ENCODE peak calls at places on chromosomes 4 and X, in four cellular contexts. Z is HCT116, U is GM13976, D is fibroblast of pulmonary artery. Y is an unnamed sample.

GRCh38 chrX:148956352-148956751 is 455.9 kb downstream of the AFF2 start:
- DNase-seq in U (no peak), Z (no peak), D (no peak), Y (no peak)

GRCh38 chrX:17007134-17007768 is 60.8 kb downstream of the REPS2 start:
- DNase-seq in U (peak; percentile 21), D (no peak), Z (no peak), Y (peak; percentile 14)

GRCh38 chr4:41611881-41612871 is 74.2 kb downstream of the LIMCH1 start:
- DNase-seq in D (peak; percentile 51), Z (no peak), U (no peak), Y (no peak)

GRCh38 chrX:44698328-44698727 is 145.5 kb upstream of the DUSP21 start:
- DNase-seq in U (no peak), Z (no peak), D (no peak), Y (no peak)

GRCh38 chr4:153651041-153651960 is 32.8 kb upstream of the TLR2 start:
- DNase-seq in Z (no peak), U (no peak), D (no peak), Y (no peak)

GRCh38 chr4:118848901-118849300 is 13.0 kb upstream of the SEC24D start:
- DNase-seq in Z (no peak), U (no peak), D (no peak), Y (no peak)

GRCh38 chr4:48360285-48360965 is 19.1 kb downstream of the SLAIN2 start:
- DNase-seq in U (no peak), D (peak; percentile 52), Z (no peak), Y (no peak)

GRCh38 chr4:125316391-125316780 is 1.6 kb downstream of the FAT4 start:
- DNase-seq in D (peak; percentile 45), U (peak; percentile 30), Z (no peak), Y (no peak)

GRCh38 chr4:141587897-141588296 is 48.5 kb upstream of the IL15 start:
- DNase-seq in U (no peak), Z (no peak), D (peak; percentile 11), Y (no peak)

GRCh38 chr4:154222875-154223274 is 268.7 kb downstream of the DCHS2 start:
- DNase-seq in U (no peak), D (no peak), Z (no peak), Y (no peak)

GRCh38 chr4:78020677-78021076 is 36.4 kb upstream of the FRAS1 start:
- DNase-seq in D (no peak), Z (no peak), U (no peak), Y (no peak)

GRCh38 chrX:19725545-19726102 is 161.8 kb downstream of the SH3KBP1 start:
- DNase-seq in Z (no peak), D (peak; percentile 62), U (no peak), Y (no peak)

GRCh38 chr4:8703401-8703696 is 110.8 kb downstream of the CPZ start:
- DNase-seq in D (no peak), U (no peak), Z (no peak), Y (no peak)

GRCh38 chr4:136927172-136927571 is 605.1 kb downstream of the PCDH18 start:
- DNase-seq in U (no peak), D (peak; percentile 53), Z (peak; percentile 37), Y (no peak)

GRCh38 chr4:140858897-140859296 is 102.7 kb upstream of the TBC1D9 start:
- DNase-seq in Z (no peak), U (no peak), D (no peak), Y (no peak)

GRCh38 chr4:38600575-38600974 is 63.4 kb upstream of the KLF3 start:
- DNase-seq in U (no peak), D (no peak), Z (no peak), Y (no peak)

GRCh38 chrX:125977851-125978250 is 188.2 kb downstream of the DCAF12L2 start:
- DNase-seq in Z (no peak), U (no peak), D (no peak), Y (no peak)

GRCh38 chr4:6177587-6178197 is 22.7 kb downstream of the JAKMIP1 start:
- DNase-seq in U (no peak), Z (no peak), D (no peak), Y (no peak)

GRCh38 chr4:150235795-150236385 is 157.6 kb downstream of the DCLK2 start:
- DNase-seq in Z (no peak), U (no peak), D (peak; percentile 53), Y (no peak)

GRCh38 chr4:125750399-125750798 is 435.6 kb downstream of the FAT4 start:
- DNase-seq in Z (no peak), U (no peak), D (no peak), Y (no peak)

GRCh38 chr4:8433181-8433580 is 7.3 kb downstream of the ACOX3 start:
- DNase-seq in Z (no peak), D (no peak), U (no peak), Y (no peak)

GRCh38 chrX:132958086-132958703 is at the start of gene HS6ST2:
- DNase-seq in D (no peak), Z (peak; percentile 21), U (no peak), Y (no peak)

GRCh38 chr4:140151700-140152014 is 2.3 kb downstream of the MAML3 start:
- DNase-seq in D (peak; percentile 91), Z (peak; percentile 75), U (peak; percentile 50), Y (peak; percentile 38)

GRCh38 chrX:154513662-154514204 is 2.3 kb downstream of the FAM3A start:
- DNase-seq in U (no peak), Z (no peak), D (no peak), Y (no peak)

GRCh38 chrX:316351-317325 is 2.0 kb downstream of the GTPBP6 start:
- DNase-seq in U (no peak), Z (no peak), D (no peak), Y (no peak)

GRCh38 chr4:126405369-126405982 is 1090.7 kb downstream of the FAT4 start:
- DNase-seq in U (no peak), D (peak; percentile 64), Z (no peak), Y (no peak)

GRCh38 chr4:110119880-110120279 is 78.5 kb downstream of the ELOVL6 start:
- DNase-seq in Z (no peak), D (peak; percentile 67), U (no peak), Y (no peak)

GRCh38 chr4:142631836-142632235 is 214.3 kb downstream of the INPP4B start:
- DNase-seq in Z (no peak), D (no peak), U (no peak), Y (no peak)

GRCh38 chrX:119948381-119948780 is 4.8 kb upstream of the NKAP start:
- DNase-seq in U (no peak), Z (no peak), D (no peak), Y (no peak)
- TF ChIP-seq CTCF in U (no peak), Z (peak; percentile 31), D (peak; percentile 13), Y (no peak)

DNA sequence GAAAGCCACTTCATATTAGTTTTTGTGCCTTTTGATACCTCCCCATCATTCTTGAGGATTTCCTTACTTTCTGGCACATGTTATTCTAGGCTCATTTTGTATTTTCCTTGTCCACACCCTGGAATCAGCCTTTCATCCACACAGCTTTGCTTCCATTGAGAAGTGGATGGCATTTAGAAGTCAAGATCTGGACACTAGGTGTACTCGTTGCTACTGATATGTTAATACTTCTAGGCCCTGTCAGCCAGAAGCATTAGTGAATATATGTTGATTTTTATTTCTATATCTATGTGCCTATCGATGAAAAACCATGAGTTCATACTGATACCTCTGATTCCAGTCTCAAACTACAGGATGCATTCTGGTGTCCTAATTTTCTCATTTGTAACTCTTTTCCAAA is 73.2 kb downstream of the ARHGAP24 start:
- DNase-seq in Z (no peak), D (peak; percentile 7), U (peak; percentile 19), Y (no peak)
- TF ChIP-seq CTCF in Z (no peak), D (no peak), U (no peak), Y (peak; percentile 19)

DNA sequence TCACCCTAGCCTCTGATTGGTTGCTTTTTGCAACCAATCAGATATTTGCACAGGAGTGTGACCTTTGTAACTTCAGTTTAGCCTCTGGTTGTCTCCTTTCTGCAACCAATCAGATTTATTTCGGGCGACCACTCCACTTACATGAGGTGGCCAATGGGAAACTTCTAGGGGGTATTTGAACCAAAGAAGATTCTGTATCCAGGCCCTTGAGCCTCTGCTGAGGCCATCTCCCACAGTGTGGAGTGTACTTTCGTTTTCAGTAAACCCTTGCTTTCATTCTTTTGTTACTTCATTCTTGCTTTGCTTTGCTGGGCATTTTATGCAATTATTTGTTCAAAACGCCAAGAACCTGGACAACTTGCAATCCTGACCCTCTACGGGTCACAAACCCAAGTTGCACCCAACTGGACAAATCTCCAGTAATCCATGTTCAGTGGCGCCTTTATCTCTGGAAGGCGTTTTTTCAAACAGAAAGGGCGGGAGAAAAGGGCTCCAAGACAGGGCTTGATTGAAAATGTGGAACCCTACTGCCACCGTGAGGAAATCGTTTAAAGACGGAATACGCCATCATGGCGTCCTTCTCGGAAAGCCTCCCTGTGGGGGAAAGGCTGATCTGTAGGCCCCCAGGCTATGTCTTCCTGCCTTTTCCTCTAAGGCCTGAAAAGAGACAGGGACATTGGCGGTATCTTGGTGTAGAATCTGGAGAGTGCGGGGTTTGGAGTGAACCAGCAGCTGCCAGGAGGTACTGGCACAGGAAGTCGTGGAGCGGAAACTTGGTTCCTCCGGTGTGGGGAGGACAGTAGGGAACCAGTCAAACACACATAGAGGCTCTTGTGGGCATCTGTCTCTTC is 184.6 kb downstream of the OR13H1 start:
- DNase-seq in Z (no peak), D (no peak), U (peak; percentile 28), Y (no peak)
- TF ChIP-seq CTCF in Z (no peak), D (no peak), U (peak; percentile 31), Y (no peak)

GRCh38 chr4:14568356-14568755 is 433.9 kb upstream of the CPEB2 start:
- DNase-seq in D (no peak), Z (no peak), U (no peak), Y (no peak)
- TF ChIP-seq CTCF in D (no peak), Z (no peak), U (no peak), Y (no peak)

GRCh38 chr4:108018884-108019187 is 29.1 kb downstream of the HADH start:
- DNase-seq in U (no peak), Z (no peak), D (no peak), Y (no peak)
- TF ChIP-seq CTCF in U (no peak), Z (no peak), D (no peak), Y (no peak)

GRCh38 chr4:182338059-182338458 is 94.9 kb downstream of the TENM3 start:
- DNase-seq in D (peak; percentile 22), U (no peak), Z (no peak), Y (no peak)
- TF ChIP-seq CTCF in D (no peak), U (no peak), Z (no peak), Y (no peak)

Y was measured in GM10248.